ENCODE peak calls at places on chromosomes 6 and 20, in five cellular contexts. B is NCI-H187 treated with DMSO at 0.1 percent for 48 hours, D is T-cell, Q is GM20000, W is naive B cell. L is an unnamed sample.

GRCh38 chr20:63698739-63699465 is 2.5 kb downstream of the TNFRSF6B start:
- DNase-seq in B (no peak), D (no peak), Q (peak), W (no peak), L (no peak)

GRCh38 chr6:20554817-20555216 is 20.6 kb downstream of the CDKAL1 start:
- DNase-seq in B (no peak), D (no peak), Q (no peak), W (no peak), L (no peak)

GRCh38 chr6:150145830-150146229 is 3.0 kb downstream of the PPP1R14C start:
- DNase-seq in B (no peak), D (no peak), Q (no peak), W (no peak), L (peak)

GRCh38 chr6:168347615-168348014 is 28.0 kb upstream of the DACT2 start:
- DNase-seq in B (no peak), D (no peak), Q (no peak), W (no peak), L (no peak)

GRCh38 chr20:60266184-60266823 is 308.1 kb downstream of the CDH26 start:
- DNase-seq in B (no peak), D (peak), Q (no peak), W (no peak), L (no peak)

GRCh38 chr6:12233693-12234551 is 56.2 kb upstream of the EDN1 start:
- DNase-seq in B (no peak), D (peak), Q (peak), W (peak), L (peak)

GRCh38 chr20:1819311-1820136 is 75.7 kb upstream of the SIRPA start:
- DNase-seq in B (no peak), D (no peak), Q (no peak), W (no peak), L (peak)

GRCh38 chr20:37657924-37658800 is 35.7 kb upstream of the CTNNBL1 start:
- DNase-seq in B (no peak), D (no peak), Q (no peak), W (no peak), L (no peak)

GRCh38 chr6:10521104-10521808 is at the start of gene GCNT2:
- DNase-seq in B (no peak), D (no peak), Q (no peak), W (no peak), L (peak)

GRCh38 chr6:70686548-70687133 is 19.0 kb downstream of the SMAP1 start:
- DNase-seq in B (no peak), D (no peak), Q (peak), W (peak), L (peak)

GRCh38 chr6:30327232-30327746 is 562 bp downstream of the TRIM39 start:
- DNase-seq in B (no peak), D (no peak), Q (no peak), W (no peak), L (no peak)

GRCh38 chr20:11451793-11452291 is 465.9 kb upstream of the BTBD3 start:
- DNase-seq in B (no peak), D (no peak), Q (no peak), W (no peak), L (no peak)

GRCh38 chr20:25369971-25370370 is 20.7 kb downstream of the ABHD12 start:
- DNase-seq in B (no peak), D (no peak), Q (no peak), W (no peak), L (no peak)

GRCh38 chr6:142696689-142697088 is 248.3 kb downstream of the HIVEP2 start:
- DNase-seq in B (no peak), D (no peak), Q (no peak), W (no peak), L (no peak)

GRCh38 chr20:51894619-51895018 is 92.3 kb upstream of the SALL4 start:
- DNase-seq in B (no peak), D (no peak), Q (no peak), W (no peak), L (no peak)

GRCh38 chr6:156933201-156934053 is 156.2 kb downstream of the ARID1B start:
- DNase-seq in B (peak), D (no peak), Q (no peak), W (no peak), L (peak)

GRCh38 chr6:11921017-11921438 is 91.1 kb upstream of the HIVEP1 start:
- DNase-seq in B (no peak), D (no peak), Q (no peak), W (no peak), L (peak)

GRCh38 chr6:160300076-160300695 is 41.6 kb upstream of the SLC22A2 start:
- DNase-seq in B (no peak), D (no peak), Q (no peak), W (no peak), L (no peak)

GRCh38 chr20:50054626-50055511 is 58.1 kb downstream of the UBE2V1 start:
- DNase-seq in B (no peak), D (no peak), Q (no peak), W (no peak), L (no peak)

GRCh38 chr6:44696686-44697085 is 309.2 kb downstream of the CDC5L start:
- DNase-seq in B (no peak), D (no peak), Q (no peak), W (no peak), L (no peak)

GRCh38 chr6:157599191-157599590 is 218.2 kb downstream of the ZDHHC14 start:
- DNase-seq in B (no peak), D (no peak), Q (no peak), W (peak), L (no peak)

GRCh38 chr20:51221791-51222408 is 199.0 kb upstream of the KCNG1 start:
- DNase-seq in B (no peak), D (no peak), Q (no peak), W (no peak), L (no peak)

GRCh38 chr6:137878070-137878809 is 11.2 kb downstream of the TNFAIP3 start:
- DNase-seq in B (no peak), D (no peak), Q (no peak), W (no peak), L (no peak)

GRCh38 chr6:51541847-51542246 is 545.6 kb downstream of the PKHD1 start:
- DNase-seq in B (peak), D (no peak), Q (no peak), W (no peak), L (peak)

GRCh38 chr6:74671558-74672025 is 534.3 kb downstream of the COL12A1 start:
- DNase-seq in B (no peak), D (no peak), Q (no peak), W (no peak), L (no peak)

GRCh38 chr20:50202677-50203076 is 12.0 kb downstream of the CEBPB start:
- DNase-seq in B (no peak), D (no peak), Q (no peak), W (no peak), L (no peak)

GRCh38 chr20:31990958-31991705 is 19.1 kb upstream of the CCM2L start:
- DNase-seq in B (no peak), D (no peak), Q (no peak), W (no peak), L (no peak)

GRCh38 chr6:7343546-7344475 is 30.8 kb upstream of the SSR1 start:
- DNase-seq in B (no peak), D (no peak), Q (no peak), W (no peak), L (no peak)

GRCh38 chr6:16684896-16685554 is 76.2 kb downstream of the ATXN1 start:
- DNase-seq in B (no peak), D (peak), Q (peak), W (peak), L (no peak)